ENCODE peak calls at places on chromosome 17, in seven cellular contexts. X is putamen; N is AG04450; F is stimulated activated naive CD4-positive, alpha-beta T cell; Q is astrocyte of the spinal cord; B is AG10803; W is central memory CD4-positive, alpha-beta T cell. J is an unnamed sample.

GRCh38 chr17:29292992-29293889 is 707 bp downstream of the NUFIP2 start:
- DNase-seq in W (peak), X (peak), F (peak), N (no peak), Q (peak), B (peak), J (peak)

GRCh38 chr17:36864827-36865320 is 72.4 kb upstream of the LHX1 start:
- DNase-seq in F (no peak), W (no peak), Q (no peak), X (no peak), N (no peak), B (no peak), J (no peak)

GRCh38 chr17:35315971-35316370 is 57.5 kb downstream of the SLFN11 start:
- DNase-seq in B (no peak), N (no peak), W (no peak), X (no peak), F (no peak), Q (no peak), J (no peak)

GRCh38 chr17:45857977-45858708 is 13.5 kb downstream of the SPPL2C start:
- DNase-seq in X (no peak), W (no peak), F (no peak), N (no peak), Q (peak), B (peak), J (no peak)

GRCh38 chr17:38465420-38466345 is 37.4 kb downstream of the ARHGAP23 start:
- DNase-seq in B (peak), X (no peak), W (no peak), F (no peak), Q (no peak), N (no peak), J (no peak)

GRCh38 chr17:50689251-50689650 is 18.5 kb downstream of the ANKRD40 start:
- DNase-seq in F (no peak), B (peak), N (no peak), X (no peak), W (no peak), Q (peak), J (no peak)

GRCh38 chr17:19366637-19366972 is 4.1 kb upstream of the B9D1 start:
- DNase-seq in X (no peak), F (no peak), B (no peak), W (no peak), N (no peak), Q (no peak), J (no peak)

GRCh38 chr17:34756670-34757021 is 177.3 kb downstream of the TMEM132E start:
- DNase-seq in B (no peak), Q (no peak), F (no peak), W (no peak), N (no peak), X (no peak), J (no peak)

GRCh38 chr17:44400226-44400847 is 10.9 kb upstream of the ITGA2B start:
- DNase-seq in F (no peak), B (peak), Q (peak), W (no peak), X (no peak), N (peak), J (no peak)

GRCh38 chr17:58331815-58332719 is 3.5 kb upstream of the TSPOAP1 start:
- DNase-seq in B (no peak), W (peak), X (no peak), N (no peak), Q (no peak), F (peak), J (peak)

GRCh38 chr17:72590382-72590781 is 469.6 kb downstream of the SOX9 start:
- DNase-seq in X (no peak), W (no peak), F (no peak), Q (peak), B (peak), N (no peak), J (no peak)

GRCh38 chr17:69492410-69493071 is 78.0 kb downstream of the MAP2K6 start:
- DNase-seq in B (peak), W (no peak), F (no peak), N (peak), Q (peak), X (no peak), J (no peak)

GRCh38 chr17:49576121-49576905 is 642 bp downstream of the NXPH3 start:
- DNase-seq in F (no peak), X (no peak), Q (no peak), W (no peak), N (no peak), B (peak), J (no peak)